ENCODE peak calls at places on chromosome 4, in eight cellular contexts. U is iPS-NIHi11; K is osteocyte; Z is NCI-H226; N is aorta; X is stimulated activated CD4-positive, alpha-beta T cell treated with anti-CD3 and anti-CD28 coated beads, Interleukin-1b, Interleukin-23, amount 100 ng/mL, for 24 hours; E is iris pigment epithelial cell; Y is NCI-H510A treated with DMSO at 0.1 percent for 48 hours. Q is an unnamed sample.

GRCh38 chr4:17512973-17513665 is 1.2 kb upstream of the QDPR start:
- DNase-seq in X (no peak), Y (no peak), E (no peak), Z (no peak), K (no peak), N (no peak), U (no peak), Q (no peak)

GRCh38 chr4:6916587-6917444 is 7.2 kb downstream of the TBC1D14 start:
- DNase-seq in N (no peak), Z (no peak), X (no peak), U (no peak), K (no peak), Y (peak), E (peak), Q (no peak)

GRCh38 chr4:58807843-58808605 is 1697.8 kb upstream of the IGFBP7 start:
- DNase-seq in E (peak), U (no peak), X (no peak), Y (no peak), Z (peak), N (no peak), K (no peak), Q (no peak)

GRCh38 chr4:163688856-163689255 is 194.4 kb downstream of the TMA16 start:
- DNase-seq in E (no peak), K (no peak), Y (no peak), X (no peak), Z (no peak), N (no peak), U (no peak), Q (no peak)

GRCh38 chr4:131638776-131639175 is 1510.3 kb upstream of the PCDH10 start:
- DNase-seq in Y (no peak), K (no peak), E (peak), N (no peak), U (no peak), X (no peak), Z (no peak), Q (no peak)

GRCh38 chr4:56077676-56078075 is 128.9 kb downstream of the CEP135 start:
- DNase-seq in U (no peak), N (no peak), Y (no peak), X (no peak), K (no peak), E (peak), Z (peak), Q (peak)

GRCh38 chr4:98447648-98448047 is 186.5 kb downstream of the RAP1GDS1 start:
- DNase-seq in K (no peak), E (peak), Y (peak), X (no peak), Z (no peak), U (peak), N (no peak), Q (no peak)

GRCh38 chr4:2800691-2801596 is 8.1 kb downstream of the SH3BP2 start:
- DNase-seq in X (no peak), U (peak), N (peak), E (no peak), K (no peak), Z (no peak), Y (no peak), Q (peak)

Q was measured in left kidney.